ENCODE peak calls at places on chromosomes 13 and 19, in nine cellular contexts. One of them, this sample, is unnamed.

GRCh38 chr13:101416181-101417042 is at the start of gene NALCN:
- DNase-seq in endothelial cell: peak; percentile 37
- DNase-seq in AG09309: no peak
- DNase-seq in omental fat pad: no peak
- DNase-seq in heart left ventricle: peak; percentile 55
- DNase-seq in chondrocyte: peak; percentile 87
- DNase-seq in thoracic aorta: no peak
- DNase-seq in Calu3: peak; percentile 23
- DNase-seq in astrocyte: peak; percentile 14
- DNase-seq in this sample: peak; percentile 65

GRCh38 chr19:8544168-8544567 is 30.2 kb upstream of the ZNF414 start:
- DNase-seq in endothelial cell: no peak
- DNase-seq in AG09309: no peak
- DNase-seq in omental fat pad: no peak
- DNase-seq in heart left ventricle: no peak
- DNase-seq in chondrocyte: no peak
- DNase-seq in thoracic aorta: no peak
- DNase-seq in Calu3: no peak
- DNase-seq in astrocyte: no peak
- DNase-seq in this sample: no peak

GRCh38 chr13:22812793-22813192 is 368.0 kb upstream of the SGCG start:
- DNase-seq in endothelial cell: no peak
- DNase-seq in AG09309: no peak
- DNase-seq in omental fat pad: no peak
- DNase-seq in heart left ventricle: no peak
- DNase-seq in chondrocyte: no peak
- DNase-seq in thoracic aorta: no peak
- DNase-seq in Calu3: no peak
- DNase-seq in astrocyte: no peak
- DNase-seq in this sample: no peak

GRCh38 chr13:29959086-29959485 is 108.7 kb upstream of the UBL3 start:
- DNase-seq in endothelial cell: no peak
- DNase-seq in AG09309: no peak
- DNase-seq in omental fat pad: no peak
- DNase-seq in heart left ventricle: no peak
- DNase-seq in chondrocyte: no peak
- DNase-seq in thoracic aorta: no peak
- DNase-seq in Calu3: no peak
- DNase-seq in astrocyte: no peak
- DNase-seq in this sample: no peak

GRCh38 chr19:4584670-4585460 is 25.4 kb upstream of the SEMA6B start:
- DNase-seq in endothelial cell: peak; percentile 20
- DNase-seq in AG09309: no peak
- DNase-seq in omental fat pad: no peak
- DNase-seq in heart left ventricle: no peak
- DNase-seq in chondrocyte: no peak
- DNase-seq in thoracic aorta: no peak
- DNase-seq in Calu3: no peak
- DNase-seq in astrocyte: no peak
- DNase-seq in this sample: peak; percentile 54

GRCh38 chr13:28394422-28394821 is 100.5 kb downstream of the FLT1 start:
- DNase-seq in endothelial cell: no peak
- DNase-seq in AG09309: no peak
- DNase-seq in omental fat pad: no peak
- DNase-seq in heart left ventricle: no peak
- DNase-seq in chondrocyte: no peak
- DNase-seq in thoracic aorta: no peak
- DNase-seq in Calu3: no peak
- DNase-seq in astrocyte: no peak
- DNase-seq in this sample: no peak

GRCh38 chr13:44649118-44649455 is 73.0 kb upstream of the TSC22D1 start:
- DNase-seq in endothelial cell: no peak
- DNase-seq in AG09309: no peak
- DNase-seq in omental fat pad: no peak
- DNase-seq in heart left ventricle: no peak
- DNase-seq in chondrocyte: no peak
- DNase-seq in thoracic aorta: no peak
- DNase-seq in Calu3: no peak
- DNase-seq in astrocyte: no peak
- DNase-seq in this sample: peak; percentile 11

GRCh38 chr13:74325106-74325505 is 190.9 kb upstream of the KLF12 start:
- DNase-seq in endothelial cell: no peak
- DNase-seq in AG09309: peak; percentile 57
- DNase-seq in omental fat pad: no peak
- DNase-seq in heart left ventricle: peak; percentile 43
- DNase-seq in chondrocyte: no peak
- DNase-seq in thoracic aorta: no peak
- DNase-seq in Calu3: no peak
- DNase-seq in astrocyte: peak; percentile 77
- DNase-seq in this sample: no peak

GRCh38 chr19:8451885-8452284 is 7.1 kb downstream of the HNRNPM start:
- DNase-seq in endothelial cell: no peak
- DNase-seq in AG09309: no peak
- DNase-seq in omental fat pad: no peak
- DNase-seq in heart left ventricle: no peak
- DNase-seq in chondrocyte: no peak
- DNase-seq in thoracic aorta: no peak
- DNase-seq in Calu3: peak; percentile 53
- DNase-seq in astrocyte: peak; percentile 77
- DNase-seq in this sample: no peak

GRCh38 chr19:18014197-18014596 is 6.2 kb downstream of the ARRDC2 start:
- DNase-seq in endothelial cell: no peak
- DNase-seq in AG09309: no peak
- DNase-seq in omental fat pad: no peak
- DNase-seq in heart left ventricle: no peak
- DNase-seq in chondrocyte: no peak
- DNase-seq in thoracic aorta: no peak
- DNase-seq in Calu3: no peak
- DNase-seq in astrocyte: no peak
- DNase-seq in this sample: no peak

GRCh38 chr13:27371932-27372331 is 52.5 kb upstream of the GTF3A start:
- DNase-seq in endothelial cell: no peak
- DNase-seq in AG09309: no peak
- DNase-seq in omental fat pad: no peak
- DNase-seq in heart left ventricle: no peak
- DNase-seq in chondrocyte: no peak
- DNase-seq in thoracic aorta: no peak
- DNase-seq in Calu3: no peak
- DNase-seq in astrocyte: no peak
- DNase-seq in this sample: no peak

GRCh38 chr19:46975918-46976782 is 43.5 kb upstream of the NPAS1 start:
- DNase-seq in endothelial cell: no peak
- DNase-seq in AG09309: peak; percentile 99
- DNase-seq in omental fat pad: peak; percentile 41
- DNase-seq in heart left ventricle: peak; percentile 97
- DNase-seq in chondrocyte: no peak
- DNase-seq in thoracic aorta: peak; percentile 91
- DNase-seq in Calu3: peak; percentile 73
- DNase-seq in astrocyte: peak; percentile 99
- DNase-seq in this sample: peak; percentile 44

GRCh38 chr19:36267061-36267845 is 52.3 kb downstream of the ZNF146 start:
- DNase-seq in endothelial cell: no peak
- DNase-seq in AG09309: no peak
- DNase-seq in omental fat pad: no peak
- DNase-seq in heart left ventricle: no peak
- DNase-seq in chondrocyte: no peak
- DNase-seq in thoracic aorta: no peak
- DNase-seq in Calu3: no peak
- DNase-seq in astrocyte: no peak
- DNase-seq in this sample: no peak

GRCh38 chr13:52782486-52783448 is 43.1 kb upstream of the CNMD start:
- DNase-seq in endothelial cell: no peak
- DNase-seq in AG09309: no peak
- DNase-seq in omental fat pad: no peak
- DNase-seq in heart left ventricle: peak; percentile 39
- DNase-seq in chondrocyte: no peak
- DNase-seq in thoracic aorta: no peak
- DNase-seq in Calu3: no peak
- DNase-seq in astrocyte: no peak
- DNase-seq in this sample: no peak

GRCh38 chr19:12610540-12611360 is at the start of the genes ZNF490 and ZNF791:
- DNase-seq in endothelial cell: peak; percentile 96
- DNase-seq in AG09309: peak; percentile 88
- DNase-seq in omental fat pad: peak; percentile 97
- DNase-seq in heart left ventricle: peak; percentile 98
- DNase-seq in chondrocyte: peak; percentile 98
- DNase-seq in thoracic aorta: peak; percentile 98
- DNase-seq in Calu3: peak; percentile 93
- DNase-seq in astrocyte: peak; percentile 93
- DNase-seq in this sample: peak; percentile 97
- TF ChIP-seq CTCF in endothelial cell: no peak
- TF ChIP-seq CTCF in AG09309: no peak
- TF ChIP-seq CTCF in omental fat pad: no peak
- TF ChIP-seq CTCF in heart left ventricle: no peak
- TF ChIP-seq CTCF in chondrocyte: peak; percentile 55
- TF ChIP-seq CTCF in thoracic aorta: no peak
- TF ChIP-seq CTCF in Calu3: no peak
- TF ChIP-seq CTCF in astrocyte: no peak
- TF ChIP-seq CTCF in this sample: no peak

GRCh38 chr13:34143637-34144036 is 325.7 kb downstream of the RFC3 start:
- DNase-seq in endothelial cell: no peak
- DNase-seq in AG09309: no peak
- DNase-seq in omental fat pad: no peak
- DNase-seq in heart left ventricle: no peak
- DNase-seq in chondrocyte: no peak
- DNase-seq in thoracic aorta: no peak
- DNase-seq in Calu3: no peak
- DNase-seq in astrocyte: no peak
- DNase-seq in this sample: no peak
- TF ChIP-seq CTCF in endothelial cell: no peak
- TF ChIP-seq CTCF in AG09309: peak; percentile 2
- TF ChIP-seq CTCF in omental fat pad: no peak
- TF ChIP-seq CTCF in heart left ventricle: no peak
- TF ChIP-seq CTCF in chondrocyte: no peak
- TF ChIP-seq CTCF in thoracic aorta: no peak
- TF ChIP-seq CTCF in Calu3: no peak
- TF ChIP-seq CTCF in astrocyte: no peak
- TF ChIP-seq CTCF in this sample: no peak

DNA sequence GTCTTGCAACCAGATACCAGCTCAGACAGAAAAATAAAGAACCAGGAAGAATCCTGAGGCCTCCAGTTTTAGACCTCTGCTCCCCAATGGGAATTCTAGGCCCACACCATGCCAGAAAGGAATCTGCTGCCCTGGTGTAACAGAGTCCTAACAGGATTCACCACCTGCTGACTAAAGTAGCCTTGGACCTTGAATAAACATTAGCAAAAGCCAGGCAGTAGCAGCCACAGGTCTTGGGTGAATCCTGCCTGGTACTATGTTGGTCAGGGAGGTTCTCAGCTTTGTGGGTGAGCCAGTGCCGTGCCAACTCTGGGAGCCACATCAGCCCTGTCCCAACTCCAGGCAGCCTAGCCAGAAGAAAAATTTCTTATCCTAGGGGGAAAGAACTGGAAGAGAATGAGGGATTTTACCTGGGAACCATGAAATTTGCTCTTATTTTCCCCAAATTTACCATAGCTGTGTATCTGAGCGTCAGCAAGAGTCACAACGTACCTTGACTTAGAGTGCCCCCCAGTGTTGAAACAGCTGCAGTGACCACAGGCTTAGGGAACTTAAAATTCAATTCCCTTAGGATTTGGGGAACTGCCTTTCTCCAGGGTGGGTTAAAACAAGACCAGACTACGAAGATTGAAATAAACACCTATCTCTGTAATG is 1895.6 kb upstream of the PRR20A start:
- DNase-seq in endothelial cell: peak; percentile 42
- DNase-seq in AG09309: no peak
- DNase-seq in omental fat pad: no peak
- DNase-seq in heart left ventricle: no peak
- DNase-seq in chondrocyte: no peak
- DNase-seq in thoracic aorta: no peak
- DNase-seq in Calu3: no peak
- DNase-seq in astrocyte: no peak
- DNase-seq in this sample: peak; percentile 14
- TF ChIP-seq CTCF in endothelial cell: peak; percentile 69
- TF ChIP-seq CTCF in AG09309: no peak
- TF ChIP-seq CTCF in omental fat pad: no peak
- TF ChIP-seq CTCF in heart left ventricle: no peak
- TF ChIP-seq CTCF in chondrocyte: peak; percentile 69
- TF ChIP-seq CTCF in thoracic aorta: no peak
- TF ChIP-seq CTCF in Calu3: no peak
- TF ChIP-seq CTCF in astrocyte: peak; percentile 34
- TF ChIP-seq CTCF in this sample: peak; percentile 35

GRCh38 chr13:80265348-80265747 is 75.6 kb downstream of the SPRY2 start:
- DNase-seq in endothelial cell: no peak
- DNase-seq in AG09309: no peak
- DNase-seq in omental fat pad: no peak
- DNase-seq in heart left ventricle: no peak
- DNase-seq in chondrocyte: no peak
- DNase-seq in thoracic aorta: no peak
- DNase-seq in Calu3: no peak
- DNase-seq in astrocyte: no peak
- DNase-seq in this sample: no peak

GRCh38 chr13:80256352-80256932 is 84.5 kb downstream of the SPRY2 start:
- DNase-seq in endothelial cell: no peak
- DNase-seq in AG09309: no peak
- DNase-seq in omental fat pad: no peak
- DNase-seq in heart left ventricle: no peak
- DNase-seq in chondrocyte: no peak
- DNase-seq in thoracic aorta: no peak
- DNase-seq in Calu3: no peak
- DNase-seq in astrocyte: no peak
- DNase-seq in this sample: no peak

GRCh38 chr13:80259159-80259558 is 81.8 kb downstream of the SPRY2 start:
- DNase-seq in endothelial cell: no peak
- DNase-seq in AG09309: no peak
- DNase-seq in omental fat pad: no peak
- DNase-seq in heart left ventricle: no peak
- DNase-seq in chondrocyte: no peak
- DNase-seq in thoracic aorta: no peak
- DNase-seq in Calu3: no peak
- DNase-seq in astrocyte: no peak
- DNase-seq in this sample: no peak

GRCh38 chr13:80263745-80264513 is 77.0 kb downstream of the SPRY2 start:
- DNase-seq in endothelial cell: no peak
- DNase-seq in AG09309: no peak
- DNase-seq in omental fat pad: no peak
- DNase-seq in heart left ventricle: no peak
- DNase-seq in chondrocyte: no peak
- DNase-seq in thoracic aorta: no peak
- DNase-seq in Calu3: no peak
- DNase-seq in astrocyte: no peak
- DNase-seq in this sample: no peak

DNA sequence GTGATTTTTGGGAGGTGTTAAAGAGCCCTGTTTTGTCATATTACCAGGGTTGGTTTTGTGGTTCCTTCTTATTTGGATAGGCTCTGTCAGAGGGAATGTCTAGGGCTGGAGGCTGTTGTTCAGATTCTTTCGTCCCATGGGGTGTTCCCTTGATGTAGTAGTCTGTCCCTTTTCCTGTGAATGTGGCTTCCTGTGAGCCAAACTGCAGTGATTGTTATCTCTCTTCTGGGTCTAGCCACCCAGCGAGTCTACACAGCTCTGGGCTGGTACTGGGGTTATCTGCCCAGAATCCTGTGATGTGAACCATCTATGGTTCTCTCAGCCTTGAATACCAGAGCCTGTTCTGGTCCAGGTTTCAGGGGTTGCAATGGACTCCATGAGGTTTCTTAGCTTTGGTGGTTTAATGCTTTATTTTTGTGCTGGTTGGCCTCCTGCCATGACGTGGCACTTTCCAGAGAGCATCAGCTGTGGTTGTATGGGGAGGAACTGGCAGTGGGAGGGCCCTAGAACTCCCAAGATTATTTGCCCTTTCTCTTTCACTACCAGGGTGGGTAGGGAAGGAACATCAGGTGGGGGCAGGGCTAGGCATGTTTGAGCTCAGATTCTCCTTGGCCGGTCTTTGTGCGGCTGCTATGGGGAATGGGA is 78.8 kb downstream of the SPRY2 start:
- DNase-seq in endothelial cell: no peak
- DNase-seq in AG09309: no peak
- DNase-seq in omental fat pad: no peak
- DNase-seq in heart left ventricle: no peak
- DNase-seq in chondrocyte: no peak
- DNase-seq in thoracic aorta: no peak
- DNase-seq in Calu3: no peak
- DNase-seq in astrocyte: no peak
- DNase-seq in this sample: no peak
- TF ChIP-seq CTCF in endothelial cell: no peak
- TF ChIP-seq CTCF in AG09309: no peak
- TF ChIP-seq CTCF in omental fat pad: no peak
- TF ChIP-seq CTCF in heart left ventricle: no peak
- TF ChIP-seq CTCF in chondrocyte: no peak
- TF ChIP-seq CTCF in thoracic aorta: no peak
- TF ChIP-seq CTCF in Calu3: no peak
- TF ChIP-seq CTCF in astrocyte: no peak
- TF ChIP-seq CTCF in this sample: no peak